ENCODE peak calls at places on chromosomes 4 and X, in ten cellular contexts. H is H7, J is GM12865, W is lower leg skin, K is coronary artery, Y is PC-3, Q is GM23338, D is fibroblast of lung, N is heart right ventricle, U is mesendoderm. E is an unnamed sample.

GRCh38 chr4:53622739-53623151 is 31.5 kb upstream of the LNX1 start:
- DNase-seq in H (no peak), J (no peak), W (no peak), K (no peak), Y (no peak), Q (no peak), D (peak; percentile 80), N (no peak), U (no peak), E (no peak)

GRCh38 chr4:26000274-26000950 is 86.4 kb downstream of the SMIM20 start:
- DNase-seq in H (no peak), J (no peak), W (no peak), K (no peak), Y (no peak), Q (peak; percentile 12), D (no peak), N (no peak), U (peak; percentile 89), E (no peak)

GRCh38 chr4:163179207-163179606 is 12.5 kb upstream of the NAF1 start:
- DNase-seq in H (no peak), J (no peak), W (no peak), K (no peak), Y (no peak), Q (no peak), D (no peak), N (no peak), U (no peak), E (no peak)

GRCh38 chr4:898869-899555 is 33.1 kb downstream of the GAK start:
- DNase-seq in H (no peak), J (no peak), W (no peak), K (no peak), Y (no peak), Q (no peak), D (no peak), N (no peak), U (no peak), E (no peak)

GRCh38 chrX:100720301-100720700 is 11.6 kb downstream of the SYTL4 start:
- DNase-seq in H (no peak), J (no peak), W (no peak), K (no peak), Y (no peak), Q (no peak), D (no peak), N (no peak), U (peak; percentile 2), E (no peak)

GRCh38 chr4:13920901-13921300 is 293.4 kb upstream of the BOD1L1 start:
- DNase-seq in H (no peak), J (no peak), W (peak; percentile 42), K (no peak), Y (peak; percentile 97), Q (peak; percentile 17), D (peak; percentile 99), N (peak; percentile 34), U (peak; percentile 99), E (no peak)

GRCh38 chr4:144572660-144573059 is 73.3 kb upstream of the HHIP start:
- DNase-seq in H (no peak), J (peak; percentile 36), W (no peak), K (no peak), Y (no peak), Q (peak; percentile 24), D (no peak), N (no peak), U (peak; percentile 73), E (no peak)

GRCh38 chr4:174387721-174388120 is 104.0 kb downstream of the CEP44 start:
- DNase-seq in H (no peak), J (no peak), W (no peak), K (no peak), Y (no peak), Q (no peak), D (no peak), N (no peak), U (no peak), E (no peak)

GRCh38 chr4:128031756-128032384 is 29.2 kb upstream of the LARP1B start:
- DNase-seq in H (no peak), J (no peak), W (no peak), K (no peak), Y (no peak), Q (no peak), D (peak; percentile 34), N (no peak), U (no peak), E (no peak)

GRCh38 chr4:96131186-96131585 is 291.3 kb downstream of the PDHA2 start:
- DNase-seq in H (no peak), J (no peak), W (no peak), K (no peak), Y (no peak), Q (no peak), D (no peak), N (no peak), U (no peak), E (no peak)

GRCh38 chr4:55386840-55387239 is 8.9 kb upstream of the TMEM165 start:
- DNase-seq in H (no peak), J (no peak), W (no peak), K (no peak), Y (no peak), Q (no peak), D (no peak), N (no peak), U (no peak), E (peak; percentile 51)

GRCh38 chr4:83107636-83108035 is 6.9 kb downstream of the PLAC8 start:
- DNase-seq in H (no peak), J (peak; percentile 46), W (no peak), K (no peak), Y (no peak), Q (no peak), D (no peak), N (no peak), U (no peak), E (no peak)
- H3K4me3 ChIP-seq in H (no peak overlapping the region), J (peak overlapping the region; percentile 68), W (no peak overlapping the region), K (no peak overlapping the region), Y (no peak overlapping the region), Q (no peak overlapping the region), D (no peak overlapping the region), N (no peak overlapping the region), U (no peak overlapping the region), E (no peak overlapping the region)

DNA sequence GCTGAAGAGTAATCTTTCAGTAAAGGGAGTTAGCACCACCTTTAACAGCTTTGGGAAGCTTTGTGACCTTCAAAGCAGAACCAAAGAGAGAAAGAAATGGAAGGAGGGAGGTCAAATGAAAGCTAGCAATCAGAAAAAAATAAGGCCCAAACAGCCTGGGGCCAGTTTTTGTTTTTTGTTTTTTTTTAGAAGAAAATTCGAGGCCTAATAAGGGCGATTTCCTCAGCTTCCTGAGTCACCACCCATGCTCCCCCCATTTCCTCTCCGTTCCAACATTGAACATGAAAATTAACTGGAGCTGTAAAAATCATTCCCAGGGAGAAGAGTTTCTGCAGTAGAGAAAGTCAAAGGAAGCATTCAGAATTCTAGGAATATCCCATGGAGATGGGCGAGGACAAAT is 115.1 kb downstream of the SH3KBP1 start:
- DNase-seq in H (no peak), J (no peak), W (no peak), K (no peak), Y (peak; percentile 30), Q (peak; percentile 15), D (peak; percentile 50), N (peak; percentile 29), U (no peak), E (no peak)
- H3K4me3 ChIP-seq in H (no peak overlapping the region), J (peak overlapping the region; percentile 33), W (no peak overlapping the region), K (peak overlapping the region; percentile 25), Y (peak overlapping the region; percentile 5), Q (no peak overlapping the region), D (no peak overlapping the region), N (no peak overlapping the region), U (no peak overlapping the region), E (no peak overlapping the region)

DNA sequence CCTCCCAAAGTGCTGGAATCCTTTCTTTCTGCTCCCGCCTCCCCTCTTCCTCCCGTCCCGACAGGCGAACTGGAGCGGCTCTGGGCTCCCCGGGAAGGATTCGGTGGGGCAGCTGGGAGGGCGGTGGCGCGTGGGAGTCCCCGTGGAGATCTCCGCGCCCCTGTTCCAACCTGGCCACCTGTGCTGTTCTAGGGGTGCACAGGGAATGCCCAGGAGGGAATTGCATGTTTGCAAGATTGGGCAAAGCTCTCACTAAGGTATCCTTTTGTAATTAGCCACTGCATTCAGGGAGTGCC is 11.2 kb upstream of the ELF4 start:
- DNase-seq in H (peak; percentile 68), J (no peak), W (no peak), K (no peak), Y (no peak), Q (peak; percentile 14), D (no peak), N (no peak), U (no peak), E (no peak)
- H3K4me3 ChIP-seq in H (peak overlapping the region; percentile 58), J (peak overlapping the region; percentile 49), W (no peak overlapping the region), K (peak overlapping the region; percentile 68), Y (no peak overlapping the region), Q (peak overlapping the region; percentile 55), D (no peak overlapping the region), N (no peak overlapping the region), U (no peak overlapping the region), E (no peak overlapping the region)

DNA sequence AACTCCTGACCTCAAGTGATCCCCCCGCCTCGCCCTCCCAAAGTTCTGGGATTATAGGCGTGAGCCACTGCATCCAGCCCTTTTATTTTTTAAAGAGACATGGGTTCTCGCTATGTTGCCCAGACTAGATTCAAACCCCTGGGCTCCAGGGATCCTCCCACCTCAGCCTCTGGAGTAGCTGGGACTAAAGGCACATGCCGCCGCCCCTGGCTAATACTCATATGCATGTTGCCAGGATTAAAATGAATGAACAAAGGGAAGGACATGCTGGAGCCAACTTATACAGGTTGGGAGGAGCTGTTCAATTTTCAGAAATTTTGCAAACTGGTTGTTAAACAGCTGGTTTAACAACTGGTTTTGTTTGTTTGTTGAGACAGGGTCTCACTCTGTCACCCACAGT is 1.4 kb upstream of the FTSJ1 start:
- DNase-seq in H (no peak), J (no peak), W (no peak), K (no peak), Y (no peak), Q (no peak), D (no peak), N (no peak), U (no peak), E (no peak)
- H3K4me3 ChIP-seq in H (no peak overlapping the region), J (peak overlapping the region; percentile 93), W (no peak overlapping the region), K (no peak overlapping the region), Y (peak overlapping the region; percentile 91), Q (no peak overlapping the region), D (no peak overlapping the region), N (no peak overlapping the region), U (no peak overlapping the region), E (peak overlapping the region; percentile 78)

DNA sequence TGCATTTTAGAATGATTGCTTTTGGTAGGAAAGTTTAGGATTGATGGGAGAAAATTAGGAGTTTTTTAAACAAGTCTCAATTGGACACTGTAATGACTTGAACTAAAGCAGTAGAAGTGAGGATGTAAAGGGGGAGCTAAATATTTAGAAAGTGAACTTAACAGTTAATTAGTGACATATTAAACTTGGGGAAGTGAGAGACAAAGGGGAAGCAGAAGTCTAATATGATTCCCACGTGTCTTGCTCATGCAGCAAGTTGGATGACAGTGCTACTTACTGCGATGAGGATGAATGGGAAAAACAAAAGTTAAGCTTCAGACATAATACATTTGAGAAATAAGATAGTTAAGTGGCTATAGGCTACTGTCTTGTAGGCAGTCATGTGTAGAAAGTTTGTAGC is 110.4 kb downstream of the RPA4 start:
- DNase-seq in H (no peak), J (no peak), W (no peak), K (no peak), Y (no peak), Q (no peak), D (no peak), N (no peak), U (no peak), E (no peak)
- H3K4me3 ChIP-seq in H (no peak overlapping the region), J (no peak overlapping the region), W (no peak overlapping the region), K (no peak overlapping the region), Y (no peak overlapping the region), Q (no peak overlapping the region), D (no peak overlapping the region), N (no peak overlapping the region), U (no peak overlapping the region), E (no peak overlapping the region)